ENCODE peak calls at places on chromosomes 11 and 22, in nine cellular contexts. M is left ventricle myocardium inferior, L is IMR-90, B is heart right ventricle, Z is A549, U is Karpas-422, R is neuronal stem cell, C is upper lobe of right lung, V is OCI-LY7. Y is an unnamed sample.

GRCh38 chr11:83648610-83649467 is 362.7 kb upstream of the CCDC90B start:
- DNase-seq in M (no peak), U (no peak), R (peak; percentile 45), V (no peak), C (no peak), L (no peak), Z (peak; percentile 6), B (no peak), Y (no peak)

GRCh38 chr11:47109882-47110281 is 66.8 kb downstream of the ARFGAP2 start:
- DNase-seq in M (no peak), L (no peak), Z (no peak), C (no peak), V (peak; percentile 54), R (no peak), U (peak; percentile 77), B (no peak), Y (no peak)

GRCh38 chr11:85590848-85591483 is 36.2 kb downstream of the DLG2 start:
- DNase-seq in V (peak; percentile 35), M (no peak), L (peak; percentile 36), Z (peak; percentile 60), R (peak; percentile 20), C (no peak), U (peak; percentile 84), B (no peak), Y (no peak)

GRCh38 chr11:116837231-116838091 is at the start of gene APOA1:
- DNase-seq in B (no peak), Z (no peak), R (peak; percentile 21), M (no peak), L (no peak), U (no peak), C (no peak), V (no peak), Y (no peak)

GRCh38 chr22:32672542-32672941 is 129.0 kb upstream of the TIMP3 start:
- DNase-seq in R (no peak), V (no peak), U (no peak), L (no peak), B (no peak), C (no peak), Z (no peak), M (no peak), Y (peak; percentile 45)

GRCh38 chr11:15216678-15217077 is 102.0 kb downstream of the INSC start:
- DNase-seq in R (no peak), L (no peak), U (peak; percentile 66), M (no peak), Z (no peak), B (no peak), V (peak; percentile 7), C (no peak), Y (no peak)

GRCh38 chr22:30045001-30045887 is 35.0 kb upstream of the HORMAD2 start:
- DNase-seq in R (no peak), L (no peak), U (no peak), M (no peak), C (no peak), V (no peak), Z (no peak), B (no peak), Y (no peak)

GRCh38 chr11:72589802-72590761 is 84.1 kb downstream of the PDE2A start:
- DNase-seq in B (peak; percentile 32), Z (peak; percentile 73), L (no peak), R (peak; percentile 63), U (peak; percentile 79), V (peak; percentile 37), C (peak; percentile 74), M (peak; percentile 43), Y (peak; percentile 77)

DNA sequence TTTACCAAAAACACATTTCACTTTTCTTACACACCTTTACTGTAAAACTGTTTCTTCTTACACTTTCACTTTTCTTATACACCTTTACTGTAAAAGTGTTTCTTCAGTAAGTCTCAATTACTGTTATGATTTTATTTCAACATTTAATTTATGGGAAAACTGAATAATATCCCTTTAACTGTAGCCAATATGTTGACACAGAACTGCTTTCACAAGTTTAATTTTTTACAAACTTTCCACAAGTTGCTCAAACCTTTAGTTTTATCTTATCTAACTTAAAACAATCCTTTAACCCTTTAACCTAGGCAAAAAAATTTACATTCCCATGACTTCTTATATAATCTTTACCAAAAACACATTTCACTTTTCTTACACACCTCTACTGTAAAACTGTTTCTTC is 63.3 kb upstream of the OR5AN1 start:
- DNase-seq in M (no peak), B (no peak), U (no peak), Z (no peak), V (no peak), L (no peak), C (no peak), R (no peak), Y (no peak)
- H3K9me3 ChIP-seq in M (no peaks in the 10 kb centered on the region), B (no peaks in the 10 kb centered on the region), U (no peaks in the 10 kb centered on the region), Z (no peaks in the 10 kb centered on the region), V (peaks cover 3% of the 10 kb centered on the region), L (no peaks in the 10 kb centered on the region), C (no peaks in the 10 kb centered on the region), R (peaks cover 5% of the 10 kb centered on the region), Y (no peaks in the 10 kb centered on the region)

GRCh38 chr11:70040452-70040851 is 37.7 kb upstream of the ANO1 start:
- DNase-seq in C (no peak), U (no peak), V (no peak), L (no peak), M (no peak), Z (no peak), B (no peak), R (no peak), Y (no peak)

GRCh38 chr11:70040869-70041501 is 37.1 kb upstream of the ANO1 start:
- DNase-seq in C (no peak), B (no peak), L (no peak), Z (no peak), U (no peak), M (no peak), R (no peak), V (no peak), Y (no peak)

GRCh38 chr11:70046089-70046488 is 32.0 kb upstream of the ANO1 start:
- DNase-seq in M (no peak), B (no peak), C (no peak), V (no peak), Z (no peak), R (no peak), L (no peak), U (no peak), Y (no peak)

GRCh38 chr11:70048279-70049024 is 29.7 kb upstream of the ANO1 start:
- DNase-seq in U (no peak), M (no peak), L (no peak), C (no peak), B (no peak), R (peak; percentile 30), V (no peak), Z (peak; percentile 10), Y (no peak)

GRCh38 chr11:70043482-70043881 is 34.6 kb upstream of the ANO1 start:
- DNase-seq in C (no peak), L (no peak), M (no peak), U (no peak), V (no peak), Z (no peak), R (no peak), B (no peak), Y (no peak)
- H3K9me3 ChIP-seq in C (peaks cover 7% of the 10 kb centered on the region), L (peaks cover 25% of the 10 kb centered on the region), M (peaks cover 50% of the 10 kb centered on the region), U (peaks cover 4% of the 10 kb centered on the region), V (peaks cover 5% of the 10 kb centered on the region), Z (peaks cover 55% of the 10 kb centered on the region), R (peaks cover 9% of the 10 kb centered on the region), B (peaks cover 3% of the 10 kb centered on the region), Y (peaks cover 3% of the 10 kb centered on the region)

DNA sequence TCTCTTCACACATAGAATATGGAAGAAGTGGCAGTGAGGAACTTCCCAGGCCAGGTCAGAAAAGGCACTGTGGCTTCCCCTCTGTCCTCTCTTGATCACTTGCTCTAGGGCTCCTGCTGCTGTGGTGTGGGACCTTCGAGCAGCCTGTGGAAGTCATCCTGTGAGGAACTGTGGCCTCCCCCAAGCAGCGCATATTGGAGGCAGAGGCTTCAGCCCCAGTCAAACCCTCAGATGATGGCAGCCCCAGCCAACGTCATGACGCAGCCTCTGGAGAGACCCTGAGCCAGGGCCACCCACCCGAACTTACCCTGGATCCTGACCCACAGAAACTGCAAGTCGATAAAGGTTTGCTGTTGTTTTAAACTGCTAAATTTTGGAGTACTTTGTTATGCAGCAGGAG is 444.9 kb downstream of the TBC1D22A start:
- DNase-seq in R (no peak), L (no peak), V (no peak), U (no peak), C (no peak), B (no peak), Z (no peak), M (no peak), Y (peak; percentile 52)
- H3K9me3 ChIP-seq in R (peaks cover 54% of the 10 kb centered on the region), L (peaks cover 3% of the 10 kb centered on the region), V (no peaks in the 10 kb centered on the region), U (no peaks in the 10 kb centered on the region), C (no peaks in the 10 kb centered on the region), B (no peaks in the 10 kb centered on the region), Z (no peaks in the 10 kb centered on the region), M (no peaks in the 10 kb centered on the region), Y (no peaks in the 10 kb centered on the region)

DNA sequence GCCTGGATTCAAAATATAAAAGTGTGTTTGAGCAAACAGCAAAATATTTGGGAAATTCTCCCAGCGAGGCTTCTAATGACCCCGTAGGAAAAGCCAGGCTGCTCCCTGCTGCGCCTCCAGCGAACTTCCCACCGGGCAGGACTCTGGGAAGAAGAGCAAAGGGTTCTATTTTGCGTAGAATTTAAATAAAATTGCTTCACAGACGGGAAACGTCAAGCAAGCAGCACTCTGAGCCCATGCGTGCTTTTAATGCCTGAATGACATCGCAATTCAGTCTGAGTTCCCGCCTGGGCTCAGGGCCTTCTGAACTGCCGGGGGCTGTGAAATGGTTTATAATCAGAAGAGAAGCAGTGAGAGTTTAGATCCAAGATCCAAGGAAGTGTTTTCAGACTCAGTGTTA is 775.1 kb downstream of the BRD1 start:
- DNase-seq in C (no peak), B (no peak), M (no peak), L (no peak), Z (no peak), R (no peak), V (no peak), U (no peak), Y (no peak)
- H3K9me3 ChIP-seq in C (no peaks in the 10 kb centered on the region), B (no peaks in the 10 kb centered on the region), M (no peaks in the 10 kb centered on the region), L (peaks cover 46% of the 10 kb centered on the region), Z (no peaks in the 10 kb centered on the region), R (peaks cover 1% of the 10 kb centered on the region), V (no peaks in the 10 kb centered on the region), U (no peaks in the 10 kb centered on the region), Y (no peaks in the 10 kb centered on the region)